ENCODE peak calls at places on chromosome 6, in seven cellular contexts. Y, Q, W, C, F, V and S are unnamed samples.

GRCh38 chr6:158688860-158689259 is 39.0 kb downstream of the SYTL3 start:
- DNase-seq in Y (no peak), Q (no peak), W (no peak), C (no peak), F (no peak), V (no peak), S (no peak)

GRCh38 chr6:357261-357790 is 34.2 kb upstream of the IRF4 start:
- DNase-seq in Y (no peak), Q (no peak), W (no peak), C (no peak), F (no peak), V (no peak), S (no peak)

GRCh38 chr6:5553767-5554166 is 292.5 kb downstream of the FARS2 start:
- DNase-seq in Y (no peak), Q (no peak), W (no peak), C (no peak), F (no peak), V (no peak), S (no peak)

GRCh38 chr6:16184129-16184528 is 54.3 kb upstream of the GMPR start:
- DNase-seq in Y (peak), Q (no peak), W (peak), C (peak), F (peak), V (peak), S (no peak)

GRCh38 chr6:42260424-42260888 is 42.8 kb upstream of the MRPS10 start:
- DNase-seq in Y (no peak), Q (no peak), W (no peak), C (peak), F (no peak), V (no peak), S (no peak)

GRCh38 chr6:32761084-32761483 is 2.2 kb downstream of the HLA-DQB2 start:
- DNase-seq in Y (no peak), Q (no peak), W (no peak), C (no peak), F (no peak), V (no peak), S (no peak)

GRCh38 chr6:46329568-46329967 is 158.8 kb upstream of the ENPP5 start:
- DNase-seq in Y (peak), Q (no peak), W (no peak), C (no peak), F (no peak), V (no peak), S (no peak)

GRCh38 chr6:169186496-169187169 is 67.0 kb downstream of the THBS2 start:
- DNase-seq in Y (no peak), Q (no peak), W (no peak), C (no peak), F (no peak), V (no peak), S (peak)

GRCh38 chr6:138970856-138971425 is 17.1 kb downstream of the REPS1 start:
- DNase-seq in Y (peak), Q (no peak), W (peak), C (no peak), F (peak), V (peak), S (no peak)

GRCh38 chr6:110524305-110524704 is 47.9 kb upstream of the SLC22A16 start:
- DNase-seq in Y (no peak), Q (no peak), W (no peak), C (no peak), F (no peak), V (no peak), S (no peak)

GRCh38 chr6:41546866-41547798 is 951 bp downstream of the FOXP4 start:
- DNase-seq in Y (peak), Q (no peak), W (peak), C (peak), F (peak), V (peak), S (no peak)

GRCh38 chr6:145903356-145904102 is 60.6 kb downstream of the SHPRH start:
- DNase-seq in Y (peak), Q (no peak), W (peak), C (no peak), F (no peak), V (no peak), S (no peak)

GRCh38 chr6:23985015-23985414 is 141.0 kb upstream of the NRSN1 start:
- DNase-seq in Y (no peak), Q (no peak), W (no peak), C (no peak), F (no peak), V (no peak), S (no peak)

GRCh38 chr6:73017473-73017872 is 207.8 kb downstream of the KHDC1L start:
- DNase-seq in Y (no peak), Q (no peak), W (no peak), C (no peak), F (no peak), V (no peak), S (no peak)

GRCh38 chr6:126372626-126373025 is 32.7 kb downstream of the CENPW start:
- DNase-seq in Y (no peak), Q (no peak), W (no peak), C (no peak), F (no peak), V (no peak), S (no peak)

GRCh38 chr6:30747300-30747687 is 2.9 kb upstream of the IER3 start:
- DNase-seq in Y (no peak), Q (no peak), W (no peak), C (no peak), F (no peak), V (no peak), S (no peak)

GRCh38 chr6:72649032-72649984 is 27.4 kb downstream of the KCNQ5 start:
- DNase-seq in Y (peak), Q (no peak), W (peak), C (no peak), F (no peak), V (no peak), S (no peak)

GRCh38 chr6:27866370-27867050 is 45.7 kb downstream of the OR2B2 start:
- DNase-seq in Y (peak), Q (no peak), W (peak), C (peak), F (no peak), V (no peak), S (no peak)

GRCh38 chr6:89630488-89630887 is 8.1 kb downstream of the LYRM2 start:
- DNase-seq in Y (no peak), Q (no peak), W (no peak), C (no peak), F (peak), V (no peak), S (no peak)

GRCh38 chr6:135675862-135676261 is 175.6 kb upstream of the PDE7B start:
- DNase-seq in Y (peak), Q (no peak), W (peak), C (no peak), F (no peak), V (no peak), S (no peak)

GRCh38 chr6:55916188-55916587 is 40.8 kb upstream of the BMP5 start:
- DNase-seq in Y (peak), Q (no peak), W (no peak), C (no peak), F (no peak), V (no peak), S (no peak)

GRCh38 chr6:105753184-105754097 is 332.7 kb upstream of the PRDM1 start:
- DNase-seq in Y (no peak), Q (no peak), W (peak), C (peak), F (no peak), V (no peak), S (no peak)

GRCh38 chr6:26331809-26332226 is 33.2 kb upstream of the BTN3A2 start:
- DNase-seq in Y (no peak), Q (no peak), W (no peak), C (no peak), F (no peak), V (no peak), S (no peak)

GRCh38 chr6:170045981-170046667 is 244.8 kb downstream of the DLL1 start:
- DNase-seq in Y (peak), Q (no peak), W (no peak), C (peak), F (peak), V (no peak), S (peak)

GRCh38 chr6:103908898-103909297 is 950.8 kb downstream of the HACE1 start:
- DNase-seq in Y (no peak), Q (no peak), W (no peak), C (no peak), F (no peak), V (no peak), S (no peak)

GRCh38 chr6:29647927-29648642 is 8.8 kb upstream of the MOG start:
- DNase-seq in Y (peak), Q (no peak), W (peak), C (no peak), F (no peak), V (no peak), S (no peak)

GRCh38 chr6:169169941-169170582 is 83.6 kb downstream of the THBS2 start:
- DNase-seq in Y (no peak), Q (no peak), W (no peak), C (no peak), F (no peak), V (no peak), S (no peak)

GRCh38 chr6:69308584-69308983 is 488.2 kb downstream of the LMBRD1 start:
- DNase-seq in Y (no peak), Q (no peak), W (no peak), C (no peak), F (no peak), V (no peak), S (no peak)

DNA sequence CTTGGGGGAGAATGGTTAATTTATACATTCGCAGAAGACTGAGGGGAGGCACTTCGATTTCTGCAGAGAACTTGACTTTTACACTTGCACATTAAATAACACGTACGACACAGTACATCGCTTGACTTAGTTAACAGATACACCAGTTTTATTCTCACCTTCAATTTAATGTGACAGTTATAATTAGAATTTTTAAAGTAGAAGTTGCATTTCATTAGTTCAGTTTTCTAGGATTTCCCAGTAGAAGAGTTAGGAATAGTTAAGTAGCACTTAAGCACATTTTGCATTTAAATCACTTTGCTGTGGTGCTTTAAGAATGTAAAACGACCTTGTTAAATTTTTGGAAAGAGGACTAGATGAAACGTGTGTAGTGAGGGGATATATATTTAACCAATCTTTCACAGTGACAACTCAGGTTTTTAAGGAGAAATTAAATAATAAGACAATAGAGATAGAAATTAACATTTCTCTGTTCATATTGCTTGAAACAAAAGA is 1.7 kb upstream of the BEND3 start:
- DNase-seq in Y (no peak), Q (no peak), W (no peak), C (no peak), F (no peak), V (no peak), S (no peak)
- TF ChIP-seq CTCF in Y (no peak), Q (no peak), W (no peak), C (no peak), F (no peak), V (no peak), S (no peak)

DNA sequence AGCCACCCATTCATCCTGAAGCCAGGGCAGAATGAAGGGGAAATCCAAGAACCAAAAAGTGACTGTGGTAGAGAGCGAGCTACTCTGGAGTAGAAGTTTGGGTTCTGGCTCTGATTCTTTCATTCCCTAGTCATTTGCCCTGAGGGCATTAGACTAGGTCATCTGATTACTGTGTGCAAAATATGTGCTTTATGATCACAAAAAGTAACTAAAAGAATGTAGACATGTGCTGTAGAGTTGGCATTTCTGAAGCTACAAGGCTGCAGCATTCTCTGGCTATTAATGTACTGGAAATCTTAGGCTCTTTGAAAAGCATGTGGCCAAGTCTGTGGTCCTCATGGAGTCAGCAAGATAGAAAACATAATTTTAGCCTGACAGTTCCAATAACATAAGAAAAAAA is 94.2 kb downstream of the TBC1D7 start:
- DNase-seq in Y (no peak), Q (no peak), W (peak), C (no peak), F (no peak), V (no peak), S (no peak)
- H3K27ac ChIP-seq in Y (no peak), Q (no peak), W (no peak), C (no peak), F (no peak), V (no peak), S (no peak)

DNA sequence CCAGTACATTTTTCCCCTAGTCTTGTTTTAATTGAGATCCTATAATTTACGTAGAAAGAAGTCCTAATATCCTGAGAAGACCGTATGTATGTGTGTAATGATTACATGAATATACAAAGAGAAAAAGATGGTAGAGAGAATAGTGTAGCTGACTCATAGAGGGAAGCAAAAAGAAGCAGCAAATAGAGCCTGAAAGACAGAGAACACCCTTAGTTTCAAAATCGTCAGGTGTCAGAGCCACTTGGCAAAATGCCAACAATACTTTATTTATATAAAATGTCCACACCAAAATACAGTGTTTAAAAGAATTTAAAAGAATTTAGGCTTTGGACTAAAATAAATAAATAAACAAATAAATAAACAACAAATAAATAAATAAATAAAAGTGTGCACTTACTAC is 1414.1 kb upstream of the EYS start:
- DNase-seq in Y (no peak), Q (no peak), W (no peak), C (no peak), F (no peak), V (no peak), S (no peak)
- TF ChIP-seq CTCF in Y (no peak), Q (no peak), W (no peak), C (no peak), F (no peak), V (no peak), S (no peak)

GRCh38 chr6:148291876-148292275 is 50.8 kb upstream of the SASH1 start:
- DNase-seq in Y (no peak), Q (no peak), W (no peak), C (no peak), F (no peak), V (no peak), S (no peak)

GRCh38 chr6:148295261-148295887 is 47.3 kb upstream of the SASH1 start:
- DNase-seq in Y (no peak), Q (no peak), W (no peak), C (no peak), F (no peak), V (no peak), S (no peak)

GRCh38 chr6:148294059-148294458 is 48.6 kb upstream of the SASH1 start:
- DNase-seq in Y (no peak), Q (no peak), W (no peak), C (no peak), F (no peak), V (no peak), S (no peak)

GRCh38 chr6:148296746-148297145 is 45.9 kb upstream of the SASH1 start:
- DNase-seq in Y (peak), Q (no peak), W (no peak), C (no peak), F (no peak), V (no peak), S (no peak)

DNA sequence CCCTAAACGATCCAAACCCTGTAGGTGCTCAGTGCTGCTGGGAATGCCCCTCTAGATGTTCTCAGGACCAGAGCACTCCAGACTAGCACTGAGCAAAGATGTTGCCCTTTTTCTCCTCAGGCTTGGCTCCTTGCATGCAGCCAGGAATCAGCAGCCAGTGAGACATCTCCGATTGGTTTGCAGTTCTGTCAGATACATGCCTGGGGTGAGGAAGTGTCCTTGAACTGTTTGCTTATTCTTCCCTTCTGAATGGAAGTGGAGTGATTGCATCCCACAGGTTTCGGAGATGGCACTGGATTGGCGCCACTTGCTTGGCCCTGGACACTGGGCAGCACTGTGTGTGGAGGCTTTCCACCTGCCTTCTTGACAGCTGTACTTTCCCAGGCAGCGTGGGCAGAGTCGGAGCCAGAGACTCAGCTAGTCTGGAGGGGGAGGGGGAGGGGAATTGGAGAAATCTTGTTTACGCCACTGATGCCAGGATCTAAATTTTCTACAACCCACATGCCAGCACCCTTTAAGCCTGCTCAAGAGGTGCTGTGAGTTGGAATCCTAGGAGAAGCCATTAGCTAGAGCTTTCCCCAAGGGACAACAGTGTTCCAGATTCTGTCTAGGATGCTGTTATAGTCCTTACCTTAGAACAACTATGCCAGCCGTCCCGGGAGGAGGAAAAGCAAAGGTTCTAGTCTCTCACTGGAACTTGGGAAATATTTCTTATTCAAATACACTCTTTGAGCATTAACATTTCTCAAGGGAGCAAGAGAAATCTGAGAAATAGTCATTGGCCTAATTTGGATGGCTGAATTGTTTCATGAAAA is 49.2 kb upstream of the SASH1 start:
- DNase-seq in Y (no peak), Q (no peak), W (no peak), C (no peak), F (peak), V (no peak), S (no peak)
- H3K27ac ChIP-seq in Y (no peak), Q (no peak), W (no peak), C (no peak), F (no peak), V (no peak), S (no peak)

GRCh38 chr6:116783852-116784251 is 18.3 kb upstream of the FAM162B start:
- DNase-seq in Y (no peak), Q (no peak), W (no peak), C (no peak), F (no peak), V (no peak), S (no peak)

GRCh38 chr6:116773886-116774285 is 8.4 kb upstream of the FAM162B start:
- DNase-seq in Y (no peak), Q (no peak), W (no peak), C (no peak), F (no peak), V (no peak), S (no peak)

GRCh38 chr6:116779569-116780164 is 14.1 kb upstream of the FAM162B start:
- DNase-seq in Y (peak), Q (no peak), W (peak), C (no peak), F (no peak), V (no peak), S (no peak)
- TF ChIP-seq CTCF in Y (peak), Q (peak), W (peak), C (peak), F (peak), V (no peak), S (no peak)

GRCh38 chr6:134161036-134161435 is 108.6 kb upstream of the SLC2A12 start:
- DNase-seq in Y (peak), Q (no peak), W (peak), C (no peak), F (no peak), V (no peak), S (no peak)
- H3K27ac ChIP-seq in Y (no peak), Q (no peak), W (no peak), C (no peak), F (no peak), V (no peak), S (no peak)

DNA sequence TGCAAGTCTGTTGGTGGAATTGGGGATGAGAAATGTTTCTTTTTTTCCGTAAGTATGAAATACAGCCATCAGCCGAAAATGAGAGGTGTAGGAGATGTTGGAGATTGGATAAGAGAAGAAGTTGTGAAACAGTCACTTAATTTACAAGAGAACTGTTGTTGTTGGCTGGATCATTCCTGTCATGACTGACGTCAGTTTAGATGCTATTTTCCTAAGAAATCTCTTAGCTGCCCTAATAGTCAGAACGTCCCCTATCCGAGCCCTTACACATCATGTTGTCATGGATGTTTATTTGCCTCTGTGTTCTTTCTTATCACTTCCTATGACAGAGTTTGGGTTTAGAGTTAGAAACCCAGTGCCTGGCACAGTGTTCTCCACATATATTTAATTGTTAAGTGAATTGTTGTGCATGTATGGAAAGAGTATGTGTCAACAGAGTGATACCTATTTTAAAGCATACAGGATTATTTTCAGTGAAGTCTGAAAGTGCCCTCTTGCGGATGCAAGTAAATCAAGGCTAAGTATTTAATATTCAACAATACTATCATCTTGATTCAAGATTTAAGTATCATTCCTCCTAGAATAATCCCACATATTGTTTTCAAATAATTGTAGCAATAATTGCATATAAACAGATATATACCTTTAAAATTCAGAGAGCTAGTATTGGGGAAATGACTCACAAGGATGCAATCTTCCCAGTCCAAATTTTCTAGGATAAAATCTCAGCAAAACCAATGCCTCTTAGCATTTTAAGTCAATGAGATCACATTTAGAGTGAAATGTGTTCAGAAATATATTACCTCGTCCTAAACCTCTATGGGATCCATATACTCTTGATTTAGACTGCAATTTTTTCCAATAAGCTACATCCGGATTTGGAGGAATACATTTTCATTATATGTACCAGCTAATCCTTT is 309.9 kb upstream of the NOX3 start:
- DNase-seq in Y (peak), Q (no peak), W (no peak), C (no peak), F (no peak), V (no peak), S (no peak)
- TF ChIP-seq CTCF in Y (no peak), Q (no peak), W (no peak), C (no peak), F (no peak), V (no peak), S (no peak)